ENCODE peak calls at places on chromosomes 2 and 18, in nine cellular contexts. R is upper lobe of left lung, Z is OCI-LY7, M is thyroid gland, U is right atrium auricular region, E is HepG2, N is mammary epithelial cell, F is heart left ventricle, X is hepatocyte. Q is an unnamed sample.

GRCh38 chr2:74020717-74021406 is 36.2 kb downstream of the TET3 start:
- DNase-seq in R (no peak), Z (peak; percentile 71), M (no peak), U (no peak), E (no peak), N (no peak), F (no peak), X (no peak), Q (no peak)

GRCh38 chr2:15096873-15097272 is 464.3 kb downstream of the NBAS start:
- DNase-seq in R (no peak), Z (no peak), M (no peak), U (no peak), E (no peak), N (no peak), F (no peak), X (no peak), Q (no peak)

GRCh38 chr18:77057043-77057442 is 75.5 kb downstream of the MBP start:
- DNase-seq in R (no peak), Z (no peak), M (no peak), U (no peak), E (no peak), N (no peak), F (peak; percentile 64), X (no peak), Q (no peak)

GRCh38 chr2:143600136-143600535 is 470.9 kb downstream of the ARHGAP15 start:
- DNase-seq in R (no peak), Z (no peak), M (no peak), U (no peak), E (no peak), N (no peak), F (no peak), X (no peak), Q (no peak)

GRCh38 chr2:151241224-151241623 is 20.4 kb downstream of the RBM43 start:
- DNase-seq in R (no peak), Z (no peak), M (no peak), U (no peak), E (no peak), N (peak; percentile 27), F (no peak), X (no peak), Q (no peak)

GRCh38 chr18:37778417-37779165 is 213.0 kb upstream of the CELF4 start:
- DNase-seq in R (peak; percentile 77), Z (peak; percentile 2), M (peak; percentile 67), U (no peak), E (peak; percentile 37), N (peak; percentile 13), F (peak; percentile 53), X (peak; percentile 84), Q (peak; percentile 79)

GRCh38 chr2:1032030-1032429 is 81.4 kb downstream of the SNTG2 start:
- DNase-seq in R (peak; percentile 48), Z (no peak), M (no peak), U (no peak), E (no peak), N (no peak), F (no peak), X (no peak), Q (no peak)

GRCh38 chr18:48138660-48139426 is 208.4 kb upstream of the SMAD2 start:
- DNase-seq in R (no peak), Z (no peak), M (peak; percentile 84), U (no peak), E (no peak), N (no peak), F (no peak), X (no peak), Q (no peak)

GRCh38 chr18:22176622-22177495 is 7.5 kb downstream of the GATA6 start:
- DNase-seq in R (peak; percentile 87), Z (no peak), M (no peak), U (no peak), E (no peak), N (no peak), F (no peak), X (peak; percentile 54), Q (peak; percentile 81)

GRCh38 chr2:216011320-216011849 is 2.0 kb downstream of the MREG start:
- DNase-seq in R (no peak), Z (no peak), M (no peak), U (no peak), E (no peak), N (peak; percentile 19), F (no peak), X (no peak), Q (no peak)

GRCh38 chr2:55141572-55142413 is 90.3 kb downstream of the CLHC1 start:
- DNase-seq in R (no peak), Z (no peak), M (no peak), U (no peak), E (no peak), N (no peak), F (no peak), X (no peak), Q (no peak)

GRCh38 chr2:241354668-241355658 is 1.1 kb upstream of the FARP2 start:
- DNase-seq in R (peak; percentile 95), Z (peak; percentile 75), M (peak; percentile 93), U (peak; percentile 73), E (peak; percentile 76), N (peak; percentile 75), F (peak; percentile 90), X (peak; percentile 91), Q (peak; percentile 99)

GRCh38 chr2:42754021-42754775 is 9.7 kb downstream of the OXER1 start:
- DNase-seq in R (no peak), Z (no peak), M (peak; percentile 89), U (no peak), E (no peak), N (no peak), F (no peak), X (no peak), Q (peak; percentile 65)

GRCh38 chr2:201262718-201263117 is 2.4 kb downstream of the CASP8 start:
- DNase-seq in R (no peak), Z (peak; percentile 18), M (no peak), U (no peak), E (no peak), N (no peak), F (no peak), X (no peak), Q (no peak)

GRCh38 chr2:175854149-175854548 is 147.9 kb downstream of the LNPK start:
- DNase-seq in R (no peak), Z (no peak), M (no peak), U (no peak), E (no peak), N (no peak), F (no peak), X (no peak), Q (no peak)

GRCh38 chr2:217953011-217953481 is 49.7 kb downstream of the TNS1 start:
- DNase-seq in R (no peak), Z (no peak), M (peak; percentile 89), U (no peak), E (no peak), N (no peak), F (peak; percentile 74), X (no peak), Q (no peak)

GRCh38 chr2:46018773-46019593 is 278.2 kb upstream of the EPAS1 start:
- DNase-seq in R (peak; percentile 2), Z (no peak), M (no peak), U (no peak), E (no peak), N (no peak), F (no peak), X (no peak), Q (no peak)
- TF ChIP-seq CTCF in R (no peak), Z (no peak), M (no peak), U (no peak), E (no peak), N (no peak), F (no peak), X (no peak), Q (no peak)

GRCh38 chr2:27596627-27597026 is 13.8 kb downstream of the ZNF512 start:
- DNase-seq in R (no peak), Z (no peak), M (no peak), U (no peak), E (no peak), N (peak; percentile 21), F (no peak), X (no peak), Q (no peak)
- H3K9me3 ChIP-seq in R (peaks cover 11% of the 10 kb centered on the region), Z (peaks cover 20% of the 10 kb centered on the region), M (no peaks in the 10 kb centered on the region), U (peaks cover 14% of the 10 kb centered on the region), E (peaks cover 9% of the 10 kb centered on the region), N (no peaks in the 10 kb centered on the region), F (no peaks in the 10 kb centered on the region), X (no peaks in the 10 kb centered on the region), Q (no peaks in the 10 kb centered on the region)

DNA sequence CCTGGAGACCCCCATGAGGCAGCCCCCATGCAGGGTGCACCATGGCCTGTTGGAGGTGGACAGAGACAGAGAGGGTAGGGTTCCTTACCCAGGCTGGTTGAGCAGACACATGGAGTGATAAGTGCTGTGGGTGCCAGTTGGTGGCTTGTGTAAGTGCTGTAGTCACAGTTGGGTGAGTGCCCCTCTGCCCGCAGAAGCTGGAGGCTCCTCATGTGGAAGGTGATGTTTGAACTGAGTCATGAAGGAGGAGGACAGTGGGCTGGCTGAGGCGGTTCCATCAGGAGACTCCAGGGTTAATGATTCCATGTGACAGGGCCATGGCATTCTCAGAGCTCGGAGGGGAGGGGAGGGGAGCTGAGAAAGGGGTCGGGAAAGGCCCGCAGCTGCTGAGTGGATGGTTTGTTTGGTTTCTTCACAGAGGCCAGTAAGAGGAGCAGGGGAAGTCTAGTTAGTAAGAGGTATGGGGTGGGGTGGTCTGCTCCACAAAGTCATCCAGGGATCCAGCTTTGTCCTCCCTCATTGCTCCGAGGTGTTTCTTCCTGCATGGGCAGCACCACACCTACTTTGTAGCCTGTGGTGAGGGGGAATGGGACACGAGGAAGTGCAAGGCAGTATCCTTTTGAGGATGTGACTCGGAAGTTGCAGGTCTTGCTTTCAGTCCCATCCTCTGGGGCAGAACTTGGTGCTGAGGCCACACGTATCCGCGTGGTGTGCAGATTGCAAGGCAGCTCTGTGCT is 13.6 kb downstream of the IMPA2 start:
- DNase-seq in R (no peak), Z (no peak), M (peak; percentile 66), U (no peak), E (peak; percentile 75), N (no peak), F (no peak), X (peak; percentile 82), Q (no peak)
- H3K4me1 ChIP-seq in R (peaks cover 32% of the 10 kb centered on the region), Z (peaks cover 28% of the 10 kb centered on the region), M (peaks cover 70% of the 10 kb centered on the region), U (peaks cover 19% of the 10 kb centered on the region), E (peaks cover 97% of the 10 kb centered on the region), N (peaks cover 14% of the 10 kb centered on the region), F (peaks cover 43% of the 10 kb centered on the region), X (peaks cover 28% of the 10 kb centered on the region), Q (peaks cover 82% of the 10 kb centered on the region)

GRCh38 chr2:100606740-100607343 is 44.0 kb downstream of the PDCL3 start:
- DNase-seq in R (no peak), Z (peak; percentile 36), M (no peak), U (no peak), E (peak; percentile 52), N (peak; percentile 36), F (no peak), X (peak; percentile 50), Q (no peak)

GRCh38 chr2:100613719-100614118 is 50.9 kb downstream of the PDCL3 start:
- DNase-seq in R (no peak), Z (no peak), M (no peak), U (no peak), E (no peak), N (no peak), F (no peak), X (no peak), Q (no peak)

GRCh38 chr2:100612388-100613000 is 49.7 kb downstream of the PDCL3 start:
- DNase-seq in R (no peak), Z (no peak), M (no peak), U (no peak), E (no peak), N (no peak), F (no peak), X (no peak), Q (no peak)

GRCh38 chr2:100611079-100612029 is 48.6 kb downstream of the PDCL3 start:
- DNase-seq in R (no peak), Z (no peak), M (no peak), U (no peak), E (no peak), N (no peak), F (no peak), X (no peak), Q (no peak)

GRCh38 chr2:100610381-100610831 is 47.6 kb downstream of the PDCL3 start:
- DNase-seq in R (peak; percentile 89), Z (peak; percentile 50), M (peak; percentile 76), U (peak; percentile 81), E (peak; percentile 36), N (peak; percentile 37), F (peak; percentile 67), X (peak; percentile 83), Q (peak; percentile 62)
- TF ChIP-seq CTCF in R (peak; percentile 61), Z (peak; percentile 77), M (peak; percentile 67), U (peak; percentile 75), E (peak; percentile 94), N (peak; percentile 50), F (peak; percentile 71), X (peak; percentile 76), Q (peak; percentile 45)

Q was measured in pancreas.